ENCODE peak calls at places on chromosome 2, in six cellular contexts. Q is H9, T is neuronal stem cell, W is trophoblast cell, L is IMR-90, Y is mesenchymal stem cell. K is an unnamed sample.

GRCh38 chr2:98664323-98664722 is 55.9 kb downstream of the UNC50 start:
- DNase-seq in Q (no peak), T (no peak), W (peak), L (no peak), Y (no peak), K (peak)

GRCh38 chr2:187658952-187659525 is 104.8 kb upstream of the TFPI start:
- DNase-seq in Q (peak), T (peak), W (no peak), L (peak), Y (peak), K (peak)

GRCh38 chr2:64542071-64543005 is 18.2 kb downstream of the AFTPH start:
- DNase-seq in Q (no peak), T (no peak), W (no peak), L (no peak), Y (no peak), K (no peak)

GRCh38 chr2:160051374-160051800 is 11.0 kb downstream of the PLA2R1 start:
- DNase-seq in Q (no peak), T (no peak), W (no peak), L (no peak), Y (no peak), K (no peak)

GRCh38 chr2:169853041-169853668 is 25.9 kb downstream of the UBR3 start:
- DNase-seq in Q (no peak), T (no peak), W (no peak), L (no peak), Y (no peak), K (no peak)

GRCh38 chr2:188787002-188787660 is 187.0 kb upstream of the COL3A1 start:
- DNase-seq in Q (no peak), T (no peak), W (no peak), L (peak), Y (peak), K (peak)

GRCh38 chr2:43265006-43265770 is 38.8 kb upstream of the ZFP36L2 start:
- DNase-seq in Q (no peak), T (no peak), W (no peak), L (no peak), Y (peak), K (no peak)

GRCh38 chr2:233267516-233268245 is 16.2 kb downstream of the ATG16L1 start:
- DNase-seq in Q (no peak), T (no peak), W (no peak), L (no peak), Y (no peak), K (no peak)

GRCh38 chr2:115910270-115910669 is 1467.8 kb downstream of the DPP10 start:
- DNase-seq in Q (peak), T (no peak), W (peak), L (no peak), Y (peak), K (peak)

GRCh38 chr2:97849881-97850540 is 136.6 kb downstream of the ZAP70 start:
- DNase-seq in Q (no peak), T (no peak), W (no peak), L (peak), Y (peak), K (no peak)

GRCh38 chr2:30226144-30227032 is 4.9 kb upstream of the LBH start:
- DNase-seq in Q (no peak), T (no peak), W (no peak), L (peak), Y (no peak), K (no peak)

GRCh38 chr2:204958371-204958770 is 413.1 kb downstream of the PARD3B start:
- DNase-seq in Q (no peak), T (no peak), W (no peak), L (no peak), Y (no peak), K (no peak)

GRCh38 chr2:17608251-17608650 is 67.8 kb downstream of the VSNL1 start:
- DNase-seq in Q (no peak), T (no peak), W (no peak), L (no peak), Y (no peak), K (peak)

GRCh38 chr2:100350661-100351185 is 28.4 kb upstream of the LONRF2 start:
- DNase-seq in Q (no peak), T (no peak), W (peak), L (no peak), Y (no peak), K (no peak)

GRCh38 chr2:8720741-8721140 is 38.9 kb downstream of the ID2 start:
- DNase-seq in Q (no peak), T (no peak), W (no peak), L (no peak), Y (no peak), K (no peak)

GRCh38 chr2:146135245-146135644 is 1615.3 kb upstream of the ZEB2 start:
- DNase-seq in Q (no peak), T (no peak), W (no peak), L (no peak), Y (peak), K (peak)

GRCh38 chr2:130729311-130730299 is 735 bp downstream of the GPR148 start:
- DNase-seq in Q (no peak), T (no peak), W (no peak), L (no peak), Y (no peak), K (no peak)

GRCh38 chr2:10221443-10221842 is 81.3 kb upstream of the HPCAL1 start:
- DNase-seq in Q (no peak), T (no peak), W (peak), L (no peak), Y (no peak), K (no peak)

GRCh38 chr2:134124047-134124753 is 129.7 kb upstream of the MGAT5 start:
- DNase-seq in Q (no peak), T (no peak), W (no peak), L (peak), Y (peak), K (no peak)

GRCh38 chr2:239803764-239804111 is 221.4 kb downstream of the NDUFA10 start:
- DNase-seq in Q (peak), T (no peak), W (no peak), L (no peak), Y (no peak), K (no peak)

GRCh38 chr2:37307500-37307899 is 17.1 kb downstream of the PRKD3 start:
- DNase-seq in Q (no peak), T (no peak), W (no peak), L (no peak), Y (no peak), K (no peak)

GRCh38 chr2:48439102-48439501 is 90.9 kb upstream of the STON1 start:
- DNase-seq in Q (no peak), T (no peak), W (no peak), L (peak), Y (no peak), K (no peak)

GRCh38 chr2:168494190-168494711 is 38.2 kb downstream of the CERS6 start:
- DNase-seq in Q (peak), T (no peak), W (no peak), L (no peak), Y (no peak), K (peak)

GRCh38 chr2:147026664-147027278 is 818.1 kb upstream of the ACVR2A start:
- DNase-seq in Q (no peak), T (no peak), W (no peak), L (peak), Y (peak), K (no peak)

GRCh38 chr2:104236491-104236890 is 617.4 kb upstream of the POU3F3 start:
- DNase-seq in Q (no peak), T (no peak), W (no peak), L (no peak), Y (no peak), K (no peak)

GRCh38 chr2:100823665-100824438 is 3.9 kb downstream of the NPAS2 start:
- DNase-seq in Q (no peak), T (no peak), W (no peak), L (no peak), Y (no peak), K (no peak)

GRCh38 chr2:158095269-158095668 is 6.4 kb upstream of the UPP2 start:
- DNase-seq in Q (no peak), T (no peak), W (no peak), L (no peak), Y (no peak), K (no peak)
- H3K23ac ChIP-seq in Q (no peak), T (no peak), W (no peak), L (no peak), Y (no peak), K (no peak)

GRCh38 chr2:28437918-28438317 is 45.3 kb downstream of the FOSL2 start:
- DNase-seq in Q (no peak), T (no peak), W (no peak), L (no peak), Y (no peak), K (no peak)
- H3K23ac ChIP-seq in Q (no peak), T (no peak), W (no peak), L (no peak), Y (no peak), K (no peak)

GRCh38 chr2:74648009-74648443 is at the start of gene M1AP:
- DNase-seq in Q (peak), T (no peak), W (peak), L (no peak), Y (no peak), K (peak)
- H3K23ac ChIP-seq in Q (no peak), T (peak), W (no peak), L (peak), Y (no peak), K (no peak)

GRCh38 chr2:31925517-31925916 is 85.3 kb downstream of the MEMO1 start:
- DNase-seq in Q (no peak), T (no peak), W (no peak), L (no peak), Y (no peak), K (no peak)

GRCh38 chr2:31919499-31919898 is 91.3 kb downstream of the MEMO1 start:
- DNase-seq in Q (no peak), T (no peak), W (no peak), L (no peak), Y (no peak), K (no peak)

GRCh38 chr2:31923662-31924061 is 87.1 kb downstream of the MEMO1 start:
- DNase-seq in Q (no peak), T (no peak), W (no peak), L (no peak), Y (no peak), K (no peak)

GRCh38 chr2:31920968-31921367 is 89.8 kb downstream of the MEMO1 start:
- DNase-seq in Q (no peak), T (no peak), W (no peak), L (no peak), Y (no peak), K (no peak)

GRCh38 chr2:31922542-31923408 is 88.0 kb downstream of the MEMO1 start:
- DNase-seq in Q (no peak), T (no peak), W (no peak), L (no peak), Y (no peak), K (no peak)
- H3K23ac ChIP-seq in Q (no peak), T (no peak), W (no peak), L (no peak), Y (no peak), K (no peak)

GRCh38 chr2:46686811-46687210 is 207.4 kb downstream of the TMEM247 start:
- DNase-seq in Q (no peak), T (no peak), W (no peak), L (no peak), Y (no peak), K (no peak)
- H3K23ac ChIP-seq in Q (no peak), T (no peak), W (no peak), L (peak), Y (no peak), K (no peak)

DNA sequence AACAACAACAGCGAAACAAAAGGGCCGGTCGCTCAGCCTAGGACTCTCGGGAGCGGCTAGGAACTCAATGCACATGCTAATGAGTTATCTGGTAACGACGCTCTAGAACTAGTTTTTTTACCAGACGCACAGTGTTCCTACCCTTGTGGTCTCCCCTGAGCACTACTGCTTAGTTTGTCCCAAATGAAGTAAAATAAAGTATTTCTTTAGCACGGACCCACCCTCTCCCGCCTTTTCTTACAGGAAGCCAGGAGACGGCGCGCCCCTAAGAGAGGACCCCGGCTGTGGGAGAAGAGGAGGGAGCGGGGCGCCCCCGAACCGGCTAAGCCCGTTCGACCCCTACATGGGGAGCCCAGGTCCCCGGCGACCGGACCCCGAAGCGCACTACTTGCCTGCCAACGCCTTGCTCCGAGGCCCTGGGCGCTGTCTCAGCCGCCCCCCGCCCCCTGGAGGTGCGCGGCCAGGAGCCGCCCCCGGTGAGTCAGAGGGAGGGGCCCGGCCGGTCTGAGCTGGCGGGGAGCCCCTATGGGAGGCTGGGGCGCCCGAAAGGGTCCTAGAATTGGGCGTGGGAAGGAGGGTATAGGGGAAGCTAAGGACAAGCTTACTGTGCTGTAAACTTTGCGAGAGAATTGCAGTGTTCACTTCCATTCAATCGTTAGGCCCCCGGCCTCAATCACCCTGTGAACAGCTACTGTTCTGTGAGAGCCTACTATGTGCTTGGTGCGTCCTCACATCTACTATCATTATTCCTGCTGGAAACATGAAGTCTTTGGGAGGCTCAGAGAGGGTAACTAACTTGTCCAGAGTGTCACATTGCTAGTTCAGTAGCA is 3.6 kb upstream of the CAPG start:
- DNase-seq in Q (no peak), T (no peak), W (no peak), L (peak), Y (peak), K (peak)
- H3K23ac ChIP-seq in Q (no peak), T (no peak), W (no peak), L (peak), Y (no peak), K (no peak)